ENCODE peak calls at places on chromosomes 4 and X, in seven cellular contexts. One of them, this sample, is unnamed.

GRCh38 chrX:3094261-3094660 is 53.0 kb downstream of the ARSF start:
- DNase-seq in endothelial cell of umbilical vein: no peak
- DNase-seq in K562: no peak
- DNase-seq in HepG2: no peak
- DNase-seq in H1: no peak
- DNase-seq in GM12878: no peak
- DNase-seq in HCT116: peak
- DNase-seq in this sample: no peak

GRCh38 chr4:25884040-25884788 is 21.4 kb upstream of the SEL1L3 start:
- DNase-seq in GM12878: no peak
- DNase-seq in HepG2: no peak
- DNase-seq in HCT116: no peak
- DNase-seq in endothelial cell of umbilical vein: peak
- DNase-seq in K562: no peak
- DNase-seq in H1: no peak
- DNase-seq in this sample: no peak

GRCh38 chrX:16619024-16619423 is 30.9 kb upstream of the S100G start:
- DNase-seq in endothelial cell of umbilical vein: no peak
- DNase-seq in HepG2: no peak
- DNase-seq in HCT116: no peak
- DNase-seq in K562: no peak
- DNase-seq in H1: no peak
- DNase-seq in GM12878: no peak
- DNase-seq in this sample: no peak

GRCh38 chr4:183611210-183611830 is 47.7 kb downstream of the RWDD4 start:
- DNase-seq in K562: no peak
- DNase-seq in HCT116: no peak
- DNase-seq in endothelial cell of umbilical vein: no peak
- DNase-seq in HepG2: no peak
- DNase-seq in H1: no peak
- DNase-seq in GM12878: no peak
- DNase-seq in this sample: no peak

GRCh38 chrX:136626237-136626636 is 21.7 kb upstream of the CD40LG start:
- DNase-seq in HepG2: no peak
- DNase-seq in GM12878: peak
- DNase-seq in K562: no peak
- DNase-seq in H1: no peak
- DNase-seq in endothelial cell of umbilical vein: no peak
- DNase-seq in HCT116: no peak
- DNase-seq in this sample: no peak

GRCh38 chrX:40420899-40421729 is 159.7 kb upstream of the ATP6AP2 start:
- DNase-seq in K562: no peak
- DNase-seq in H1: no peak
- DNase-seq in HepG2: peak
- DNase-seq in HCT116: no peak
- DNase-seq in GM12878: peak
- DNase-seq in endothelial cell of umbilical vein: no peak
- DNase-seq in this sample: no peak

GRCh38 chr4:128465523-128465922 is 177.9 kb upstream of the PGRMC2 start:
- DNase-seq in HCT116: no peak
- DNase-seq in K562: no peak
- DNase-seq in HepG2: no peak
- DNase-seq in GM12878: no peak
- DNase-seq in H1: no peak
- DNase-seq in endothelial cell of umbilical vein: no peak
- DNase-seq in this sample: no peak

GRCh38 chrX:34656467-34656841 is 631 bp downstream of the TMEM47 start:
- DNase-seq in H1: no peak
- DNase-seq in GM12878: no peak
- DNase-seq in endothelial cell of umbilical vein: peak
- DNase-seq in HCT116: no peak
- DNase-seq in HepG2: no peak
- DNase-seq in K562: no peak
- DNase-seq in this sample: no peak

GRCh38 chr4:154293427-154293826 is 198.2 kb downstream of the DCHS2 start:
- DNase-seq in K562: no peak
- DNase-seq in endothelial cell of umbilical vein: no peak
- DNase-seq in H1: no peak
- DNase-seq in HCT116: no peak
- DNase-seq in GM12878: no peak
- DNase-seq in HepG2: no peak
- DNase-seq in this sample: no peak

GRCh38 chrX:131944936-131945902 is 77.9 kb upstream of the STK26 start:
- DNase-seq in HepG2: no peak
- DNase-seq in endothelial cell of umbilical vein: no peak
- DNase-seq in GM12878: no peak
- DNase-seq in HCT116: no peak
- DNase-seq in K562: peak
- DNase-seq in H1: no peak
- DNase-seq in this sample: no peak
- TF ChIP-seq POLR2AphosphoS5 in HepG2: no peak
- TF ChIP-seq POLR2AphosphoS5 in endothelial cell of umbilical vein: no peak
- TF ChIP-seq POLR2AphosphoS5 in GM12878: no peak
- TF ChIP-seq POLR2AphosphoS5 in HCT116: no peak
- TF ChIP-seq POLR2AphosphoS5 in K562: no peak
- TF ChIP-seq POLR2AphosphoS5 in H1: no peak
- TF ChIP-seq POLR2AphosphoS5 in this sample: no peak

GRCh38 chr4:185534850-185535761 is at the start of gene PDLIM3:
- DNase-seq in HepG2: peak
- DNase-seq in GM12878: no peak
- DNase-seq in K562: peak
- DNase-seq in H1: peak
- DNase-seq in endothelial cell of umbilical vein: peak
- DNase-seq in HCT116: peak
- DNase-seq in this sample: no peak
- TF ChIP-seq EZH2 in HepG2: peak
- TF ChIP-seq EZH2 in GM12878: no peak
- TF ChIP-seq EZH2 in K562: no peak
- TF ChIP-seq EZH2 in H1: peak
- TF ChIP-seq EZH2 in endothelial cell of umbilical vein: no peak
- TF ChIP-seq EZH2 in HCT116: no peak
- TF ChIP-seq EZH2 in this sample: peak

DNA sequence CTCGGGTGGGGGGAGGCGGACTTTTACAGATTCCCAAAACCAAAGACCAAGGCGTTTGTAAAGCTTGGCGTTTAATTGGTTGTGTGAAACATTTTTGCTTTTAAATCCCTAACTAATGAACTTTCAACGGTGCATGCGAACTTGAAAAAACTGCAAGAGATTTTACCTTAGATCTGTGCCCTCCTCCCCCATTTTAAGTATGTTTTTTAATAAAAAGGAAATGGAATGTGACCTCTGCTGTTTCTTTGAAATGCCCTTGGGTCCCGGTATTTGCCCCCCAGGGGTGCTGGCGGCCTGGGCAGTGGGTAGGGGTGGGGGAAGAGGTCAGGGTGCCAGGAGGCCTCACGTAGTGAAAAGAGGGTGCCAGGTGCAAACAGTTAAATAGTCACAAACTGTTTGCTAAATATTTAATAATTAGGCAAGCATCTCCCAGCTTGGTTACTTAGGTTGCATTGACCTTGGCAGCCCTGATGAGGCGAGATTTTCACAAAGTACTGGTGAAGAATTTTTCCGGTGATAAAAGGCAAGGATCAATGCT is 209.8 kb downstream of the NWD2 start:
- DNase-seq in HCT116: no peak
- DNase-seq in GM12878: no peak
- DNase-seq in HepG2: no peak
- DNase-seq in H1: no peak
- DNase-seq in K562: no peak
- DNase-seq in endothelial cell of umbilical vein: no peak
- DNase-seq in this sample: no peak
- H3K9ac ChIP-seq in HCT116: no peak
- H3K9ac ChIP-seq in GM12878: no peak
- H3K9ac ChIP-seq in HepG2: no peak
- H3K9ac ChIP-seq in H1: no peak
- H3K9ac ChIP-seq in K562: no peak
- H3K9ac ChIP-seq in endothelial cell of umbilical vein: no peak
- H3K9ac ChIP-seq in this sample: no peak

GRCh38 chrX:48576108-48576507 is 1.8 kb downstream of the RBM3 start:
- DNase-seq in HepG2: no peak
- DNase-seq in GM12878: no peak
- DNase-seq in H1: no peak
- DNase-seq in HCT116: no peak
- DNase-seq in K562: peak
- DNase-seq in endothelial cell of umbilical vein: no peak
- DNase-seq in this sample: no peak
- TF ChIP-seq POLR2AphosphoS5 in HepG2: no peak
- TF ChIP-seq POLR2AphosphoS5 in GM12878: peak
- TF ChIP-seq POLR2AphosphoS5 in H1: peak
- TF ChIP-seq POLR2AphosphoS5 in HCT116: no peak
- TF ChIP-seq POLR2AphosphoS5 in K562: no peak
- TF ChIP-seq POLR2AphosphoS5 in endothelial cell of umbilical vein: no peak
- TF ChIP-seq POLR2AphosphoS5 in this sample: no peak

GRCh38 chrX:50852524-50852923 is 38.5 kb upstream of the SHROOM4 start:
- DNase-seq in GM12878: no peak
- DNase-seq in K562: no peak
- DNase-seq in endothelial cell of umbilical vein: no peak
- DNase-seq in HepG2: no peak
- DNase-seq in H1: no peak
- DNase-seq in HCT116: no peak
- DNase-seq in this sample: no peak
- TF ChIP-seq EZH2 in GM12878: no peak
- TF ChIP-seq EZH2 in K562: no peak
- TF ChIP-seq EZH2 in endothelial cell of umbilical vein: no peak
- TF ChIP-seq EZH2 in HepG2: no peak
- TF ChIP-seq EZH2 in H1: no peak
- TF ChIP-seq EZH2 in HCT116: no peak
- TF ChIP-seq EZH2 in this sample: no peak

GRCh38 chr4:44256414-44256813 is 192.2 kb downstream of the KCTD8 start:
- DNase-seq in endothelial cell of umbilical vein: no peak
- DNase-seq in GM12878: no peak
- DNase-seq in H1: no peak
- DNase-seq in HepG2: no peak
- DNase-seq in K562: no peak
- DNase-seq in HCT116: no peak
- DNase-seq in this sample: no peak
- H3K9ac ChIP-seq in endothelial cell of umbilical vein: no peak
- H3K9ac ChIP-seq in GM12878: no peak
- H3K9ac ChIP-seq in H1: no peak
- H3K9ac ChIP-seq in HepG2: no peak
- H3K9ac ChIP-seq in K562: no peak
- H3K9ac ChIP-seq in HCT116: no peak
- H3K9ac ChIP-seq in this sample: no peak

GRCh38 chr4:138398297-138398696 is 156.1 kb upstream of the SLC7A11 start:
- DNase-seq in K562: no peak
- DNase-seq in HCT116: no peak
- DNase-seq in endothelial cell of umbilical vein: peak
- DNase-seq in H1: no peak
- DNase-seq in HepG2: peak
- DNase-seq in GM12878: no peak
- DNase-seq in this sample: no peak

GRCh38 chr4:138399041-138399440 is 156.9 kb upstream of the SLC7A11 start:
- DNase-seq in HCT116: no peak
- DNase-seq in H1: no peak
- DNase-seq in HepG2: no peak
- DNase-seq in endothelial cell of umbilical vein: peak
- DNase-seq in K562: no peak
- DNase-seq in GM12878: no peak
- DNase-seq in this sample: no peak

GRCh38 chr4:138400528-138400927 is 158.4 kb upstream of the SLC7A11 start:
- DNase-seq in H1: no peak
- DNase-seq in endothelial cell of umbilical vein: no peak
- DNase-seq in GM12878: no peak
- DNase-seq in HCT116: no peak
- DNase-seq in HepG2: no peak
- DNase-seq in K562: no peak
- DNase-seq in this sample: no peak

GRCh38 chr4:138404801-138405200 is 162.7 kb upstream of the SLC7A11 start:
- DNase-seq in HepG2: no peak
- DNase-seq in H1: no peak
- DNase-seq in endothelial cell of umbilical vein: no peak
- DNase-seq in GM12878: no peak
- DNase-seq in K562: no peak
- DNase-seq in HCT116: no peak
- DNase-seq in this sample: no peak

GRCh38 chr4:138401330-138401729 is 159.2 kb upstream of the SLC7A11 start:
- DNase-seq in H1: no peak
- DNase-seq in HCT116: no peak
- DNase-seq in K562: no peak
- DNase-seq in endothelial cell of umbilical vein: peak
- DNase-seq in GM12878: no peak
- DNase-seq in HepG2: no peak
- DNase-seq in this sample: no peak
- TF ChIP-seq POLR2AphosphoS5 in H1: no peak
- TF ChIP-seq POLR2AphosphoS5 in HCT116: no peak
- TF ChIP-seq POLR2AphosphoS5 in K562: no peak
- TF ChIP-seq POLR2AphosphoS5 in endothelial cell of umbilical vein: no peak
- TF ChIP-seq POLR2AphosphoS5 in GM12878: no peak
- TF ChIP-seq POLR2AphosphoS5 in HepG2: no peak
- TF ChIP-seq POLR2AphosphoS5 in this sample: no peak

GRCh38 chrX:9188117-9188516 is 154.2 kb upstream of the FAM9B start:
- DNase-seq in GM12878: no peak
- DNase-seq in endothelial cell of umbilical vein: no peak
- DNase-seq in K562: no peak
- DNase-seq in HepG2: no peak
- DNase-seq in HCT116: no peak
- DNase-seq in H1: no peak
- DNase-seq in this sample: no peak
- TF ChIP-seq EZH2 in GM12878: no peak
- TF ChIP-seq EZH2 in endothelial cell of umbilical vein: no peak
- TF ChIP-seq EZH2 in K562: no peak
- TF ChIP-seq EZH2 in HepG2: no peak
- TF ChIP-seq EZH2 in HCT116: no peak
- TF ChIP-seq EZH2 in H1: no peak
- TF ChIP-seq EZH2 in this sample: no peak

DNA sequence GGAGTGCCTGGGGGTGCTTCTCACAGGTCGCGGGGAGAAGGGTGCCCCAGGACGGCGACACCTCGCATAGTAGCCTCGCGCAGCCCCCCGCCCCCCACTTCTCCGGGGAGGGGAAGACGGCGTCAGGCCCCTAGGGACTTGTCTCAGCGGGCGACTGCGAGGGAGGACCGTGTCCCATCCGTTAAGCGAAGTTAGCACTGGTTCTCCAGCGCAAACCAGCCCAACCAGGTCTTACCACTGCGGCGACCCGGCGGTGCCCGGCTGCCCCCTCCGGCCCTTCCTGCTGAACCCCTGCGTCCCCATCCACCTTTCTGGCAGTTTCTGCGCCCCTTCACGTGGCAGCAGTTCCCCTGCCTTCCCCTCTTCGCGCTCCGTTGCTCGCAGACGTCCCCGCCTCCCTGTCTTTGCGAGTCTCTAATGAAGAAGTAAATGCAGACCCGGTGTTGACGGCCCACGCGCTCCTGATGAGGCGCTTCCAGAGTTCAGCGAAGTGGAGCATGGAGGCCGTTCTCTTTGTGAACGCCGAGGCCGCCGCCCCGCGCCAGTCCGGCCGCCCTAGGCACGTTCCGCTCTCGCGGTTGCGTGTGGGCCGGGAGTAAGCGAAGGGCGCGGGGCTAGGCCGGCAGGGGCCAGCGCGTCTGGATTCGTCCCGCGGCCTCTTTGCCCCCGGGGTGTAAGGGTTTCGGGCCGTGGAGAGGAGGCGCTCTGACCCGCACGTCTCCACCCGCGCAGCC is 3.0 kb downstream of the SLIT2 start:
- DNase-seq in H1: no peak
- DNase-seq in HepG2: no peak
- DNase-seq in GM12878: no peak
- DNase-seq in HCT116: no peak
- DNase-seq in K562: no peak
- DNase-seq in endothelial cell of umbilical vein: peak
- DNase-seq in this sample: no peak
- H3K9ac ChIP-seq in H1: peak
- H3K9ac ChIP-seq in HepG2: no peak
- H3K9ac ChIP-seq in GM12878: no peak
- H3K9ac ChIP-seq in HCT116: no peak
- H3K9ac ChIP-seq in K562: no peak
- H3K9ac ChIP-seq in endothelial cell of umbilical vein: peak
- H3K9ac ChIP-seq in this sample: no peak